ENCODE peak calls at places on chromosomes 7 and 10, in six cellular contexts. One of them, this sample, is unnamed. For H3K27me3, the result is how much of the 10 kb centered on the place peaks cover.

GRCh38 chr7:32865448-32865847 is 26.1 kb downstream of the KBTBD2 start:
- DNase-seq in PC-3: no peak
- DNase-seq in mammary epithelial cell: no peak
- DNase-seq in hepatocyte: no peak
- DNase-seq in GM23338: no peak
- DNase-seq in fibroblast of lung: no peak
- DNase-seq in this sample: no peak

GRCh38 chr10:96833220-96834001 is 1.3 kb downstream of the LCOR start:
- DNase-seq in mammary epithelial cell: peak
- DNase-seq in fibroblast of lung: peak
- DNase-seq in GM23338: peak
- DNase-seq in PC-3: no peak
- DNase-seq in hepatocyte: peak
- DNase-seq in this sample: peak

GRCh38 chr7:129784437-129784782 is 168.3 kb downstream of the UBE2H start:
- DNase-seq in mammary epithelial cell: no peak
- DNase-seq in GM23338: no peak
- DNase-seq in hepatocyte: no peak
- DNase-seq in PC-3: no peak
- DNase-seq in fibroblast of lung: no peak
- DNase-seq in this sample: no peak

GRCh38 chr7:138097064-138097741 is 20.9 kb downstream of the AKR1D1 start:
- DNase-seq in mammary epithelial cell: peak
- DNase-seq in GM23338: peak
- DNase-seq in fibroblast of lung: peak
- DNase-seq in hepatocyte: peak
- DNase-seq in PC-3: peak
- DNase-seq in this sample: peak

GRCh38 chr7:19442016-19442785 is 266.6 kb downstream of the POLR1F start:
- DNase-seq in mammary epithelial cell: peak
- DNase-seq in hepatocyte: peak
- DNase-seq in GM23338: peak
- DNase-seq in PC-3: peak
- DNase-seq in fibroblast of lung: peak
- DNase-seq in this sample: peak

GRCh38 chr10:49609283-49610014 is 661 bp upstream of the SLC18A3 start:
- DNase-seq in PC-3: no peak
- DNase-seq in fibroblast of lung: no peak
- DNase-seq in hepatocyte: no peak
- DNase-seq in mammary epithelial cell: no peak
- DNase-seq in GM23338: peak
- DNase-seq in this sample: no peak

GRCh38 chr10:131685576-131685975 is 215.2 kb upstream of the PPP2R2D start:
- DNase-seq in fibroblast of lung: no peak
- DNase-seq in hepatocyte: no peak
- DNase-seq in PC-3: no peak
- DNase-seq in mammary epithelial cell: no peak
- DNase-seq in GM23338: no peak
- DNase-seq in this sample: no peak

GRCh38 chr7:155448632-155449007 is 9.3 kb upstream of the EN2 start:
- DNase-seq in GM23338: peak
- DNase-seq in mammary epithelial cell: no peak
- DNase-seq in fibroblast of lung: no peak
- DNase-seq in PC-3: no peak
- DNase-seq in hepatocyte: no peak
- DNase-seq in this sample: no peak

GRCh38 chr7:5523052-5523711 is 99.5 kb upstream of the TNRC18 start:
- DNase-seq in GM23338: peak
- DNase-seq in fibroblast of lung: peak
- DNase-seq in hepatocyte: peak
- DNase-seq in mammary epithelial cell: no peak
- DNase-seq in PC-3: peak
- DNase-seq in this sample: peak

GRCh38 chr10:7401156-7401555 is 9.7 kb downstream of the SFMBT2 start:
- DNase-seq in hepatocyte: no peak
- DNase-seq in mammary epithelial cell: no peak
- DNase-seq in GM23338: no peak
- DNase-seq in fibroblast of lung: no peak
- DNase-seq in PC-3: no peak
- DNase-seq in this sample: no peak

GRCh38 chr10:113648478-113648877 is 15.4 kb downstream of the NRAP start:
- DNase-seq in fibroblast of lung: peak
- DNase-seq in GM23338: no peak
- DNase-seq in hepatocyte: no peak
- DNase-seq in mammary epithelial cell: no peak
- DNase-seq in PC-3: peak
- DNase-seq in this sample: peak

GRCh38 chr10:51786016-51786683 is 86.8 kb upstream of the CSTF2T start:
- DNase-seq in fibroblast of lung: no peak
- DNase-seq in GM23338: peak
- DNase-seq in hepatocyte: no peak
- DNase-seq in PC-3: no peak
- DNase-seq in mammary epithelial cell: no peak
- DNase-seq in this sample: no peak

GRCh38 chr10:60821661-60822060 is 43.4 kb downstream of the CDK1 start:
- DNase-seq in mammary epithelial cell: no peak
- DNase-seq in PC-3: no peak
- DNase-seq in GM23338: no peak
- DNase-seq in hepatocyte: no peak
- DNase-seq in fibroblast of lung: peak
- DNase-seq in this sample: no peak

GRCh38 chr7:29471444-29472138 is 92.0 kb upstream of the PRR15 start:
- DNase-seq in GM23338: no peak
- DNase-seq in hepatocyte: peak
- DNase-seq in PC-3: no peak
- DNase-seq in fibroblast of lung: no peak
- DNase-seq in mammary epithelial cell: no peak
- DNase-seq in this sample: no peak

GRCh38 chr10:15609291-15609690 is 110.4 kb downstream of the ITGA8 start:
- DNase-seq in fibroblast of lung: no peak
- DNase-seq in PC-3: no peak
- DNase-seq in GM23338: no peak
- DNase-seq in hepatocyte: no peak
- DNase-seq in mammary epithelial cell: no peak
- DNase-seq in this sample: peak

GRCh38 chr10:110363572-110364411 is 59.1 kb upstream of the SMNDC1 start:
- DNase-seq in PC-3: no peak
- DNase-seq in hepatocyte: no peak
- DNase-seq in fibroblast of lung: no peak
- DNase-seq in mammary epithelial cell: peak
- DNase-seq in GM23338: no peak
- DNase-seq in this sample: peak

GRCh38 chr10:69374931-69375306 is 41.8 kb downstream of the TACR2 start:
- DNase-seq in mammary epithelial cell: no peak
- DNase-seq in fibroblast of lung: no peak
- DNase-seq in PC-3: no peak
- DNase-seq in GM23338: no peak
- DNase-seq in hepatocyte: no peak
- DNase-seq in this sample: no peak

GRCh38 chr7:29035044-29035740 is 77.1 kb upstream of the TRIL start:
- DNase-seq in hepatocyte: no peak
- DNase-seq in GM23338: no peak
- DNase-seq in mammary epithelial cell: peak
- DNase-seq in PC-3: peak
- DNase-seq in fibroblast of lung: peak
- DNase-seq in this sample: no peak

GRCh38 chr10:12500406-12501303 is 151.3 kb downstream of the CAMK1D start:
- DNase-seq in mammary epithelial cell: no peak
- DNase-seq in fibroblast of lung: no peak
- DNase-seq in hepatocyte: peak
- DNase-seq in GM23338: no peak
- DNase-seq in PC-3: no peak
- DNase-seq in this sample: peak

DNA sequence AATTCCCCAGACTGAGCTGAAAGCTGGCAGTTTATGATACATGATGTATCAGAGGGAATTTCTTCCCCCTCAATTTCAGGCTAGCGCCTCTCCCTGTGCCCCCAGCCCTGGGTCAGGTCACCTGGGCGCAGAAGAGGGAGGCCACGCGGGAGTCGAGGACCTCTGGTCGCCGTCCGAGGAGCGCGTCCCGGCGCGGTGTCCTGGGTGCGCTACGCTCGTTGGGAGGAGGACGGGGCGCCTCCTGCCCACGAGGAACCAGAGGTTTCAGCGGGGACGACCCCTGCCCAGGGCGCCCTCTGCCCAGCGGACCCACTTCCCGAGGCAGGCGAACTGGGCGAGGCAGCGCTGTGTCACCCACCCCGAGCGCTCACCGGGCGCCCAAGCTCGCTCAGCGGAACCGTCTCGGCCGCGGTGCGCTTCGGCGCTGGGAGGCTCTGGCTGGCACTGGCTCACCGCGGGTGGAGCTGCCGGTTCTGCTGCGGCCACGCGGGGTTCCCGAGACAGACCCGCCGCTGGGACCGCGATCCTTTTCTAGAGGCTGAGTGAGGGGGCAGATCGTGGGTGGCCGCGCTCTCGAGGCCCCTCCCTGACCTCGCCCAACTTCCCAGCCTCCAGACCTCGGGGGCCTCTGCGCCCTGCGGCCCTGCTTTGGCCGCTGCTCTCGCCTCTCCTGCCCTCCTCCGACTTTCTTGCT is at the start of gene FAM237B:
- DNase-seq in fibroblast of lung: peak
- DNase-seq in GM23338: peak
- DNase-seq in hepatocyte: peak
- DNase-seq in mammary epithelial cell: peak
- DNase-seq in PC-3: no peak
- DNase-seq in this sample: peak
- TF ChIP-seq EZH2 in fibroblast of lung: no peak
- TF ChIP-seq EZH2 in GM23338: peak
- TF ChIP-seq EZH2 in hepatocyte: peak
- TF ChIP-seq EZH2 in mammary epithelial cell: peak
- TF ChIP-seq EZH2 in PC-3: no peak
- TF ChIP-seq EZH2 in this sample: no peak

DNA sequence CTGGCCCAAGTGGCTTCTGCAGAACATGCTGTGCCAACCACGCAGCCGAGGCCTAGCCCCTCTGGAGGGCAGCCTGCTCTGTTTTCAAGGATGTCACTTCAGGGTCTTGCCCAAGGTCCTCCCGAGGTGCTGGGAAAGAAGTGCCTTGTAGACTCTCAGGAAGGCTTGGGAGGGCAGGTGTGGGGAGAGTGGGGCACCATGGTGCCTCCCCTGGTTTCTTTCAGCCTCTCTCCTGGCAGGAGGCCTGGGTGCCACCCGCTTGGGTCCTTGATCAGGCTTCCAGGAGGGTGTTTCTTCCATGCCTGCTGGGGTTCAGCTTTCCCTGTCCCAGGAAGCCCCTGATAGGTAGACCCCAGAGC is 124.5 kb downstream of the NEURL1 start:
- DNase-seq in PC-3: no peak
- DNase-seq in GM23338: no peak
- DNase-seq in mammary epithelial cell: no peak
- DNase-seq in hepatocyte: no peak
- DNase-seq in fibroblast of lung: no peak
- DNase-seq in this sample: no peak
- H3K27ac ChIP-seq in PC-3: no peak
- H3K27ac ChIP-seq in GM23338: no peak
- H3K27ac ChIP-seq in mammary epithelial cell: no peak
- H3K27ac ChIP-seq in hepatocyte: no peak
- H3K27ac ChIP-seq in fibroblast of lung: peak
- H3K27ac ChIP-seq in this sample: no peak

GRCh38 chr7:157683251-157684156 is 346.7 kb downstream of the DNAJB6 start:
- DNase-seq in hepatocyte: no peak
- DNase-seq in GM23338: no peak
- DNase-seq in mammary epithelial cell: no peak
- DNase-seq in fibroblast of lung: peak
- DNase-seq in PC-3: no peak
- DNase-seq in this sample: no peak

GRCh38 chr7:157684157-157684595 is 347.4 kb downstream of the DNAJB6 start:
- DNase-seq in hepatocyte: no peak
- DNase-seq in GM23338: peak
- DNase-seq in fibroblast of lung: peak
- DNase-seq in PC-3: no peak
- DNase-seq in mammary epithelial cell: no peak
- DNase-seq in this sample: no peak

GRCh38 chr7:157684596-157685429 is 348.0 kb downstream of the DNAJB6 start:
- DNase-seq in PC-3: no peak
- DNase-seq in hepatocyte: no peak
- DNase-seq in GM23338: no peak
- DNase-seq in fibroblast of lung: peak
- DNase-seq in mammary epithelial cell: no peak
- DNase-seq in this sample: no peak

GRCh38 chr7:157682064-157682945 is 345.5 kb downstream of the DNAJB6 start:
- DNase-seq in fibroblast of lung: no peak
- DNase-seq in GM23338: no peak
- DNase-seq in mammary epithelial cell: no peak
- DNase-seq in hepatocyte: no peak
- DNase-seq in PC-3: no peak
- DNase-seq in this sample: no peak

DNA sequence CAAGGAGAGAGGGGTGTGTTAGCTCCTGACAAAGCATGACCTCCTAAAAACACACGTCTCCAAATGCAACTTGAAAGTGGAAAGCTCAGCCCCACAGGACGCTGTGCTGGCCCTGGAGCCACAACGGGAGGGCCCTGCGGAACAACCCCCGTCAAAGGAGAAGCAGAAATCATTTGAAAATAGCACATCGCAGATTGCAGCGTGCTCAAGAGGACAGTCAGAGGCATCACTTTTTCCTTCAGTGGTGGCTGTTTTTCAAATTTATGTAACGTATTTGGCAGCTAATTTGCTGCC is 346.1 kb downstream of the DNAJB6 start:
- DNase-seq in hepatocyte: no peak
- DNase-seq in fibroblast of lung: no peak
- DNase-seq in mammary epithelial cell: no peak
- DNase-seq in GM23338: no peak
- DNase-seq in PC-3: no peak
- DNase-seq in this sample: no peak
- H3K27me3 ChIP-seq in hepatocyte: half or more
- H3K27me3 ChIP-seq in fibroblast of lung: under half
- H3K27me3 ChIP-seq in mammary epithelial cell: under half
- H3K27me3 ChIP-seq in GM23338: half or more
- H3K27me3 ChIP-seq in PC-3: under half
- H3K27me3 ChIP-seq in this sample: half or more

GRCh38 chr7:43303740-43304241 is 191.3 kb downstream of the HECW1 start:
- DNase-seq in mammary epithelial cell: peak
- DNase-seq in GM23338: no peak
- DNase-seq in hepatocyte: no peak
- DNase-seq in PC-3: no peak
- DNase-seq in fibroblast of lung: peak
- DNase-seq in this sample: peak

GRCh38 chr7:43307522-43307921 is 195.1 kb downstream of the HECW1 start:
- DNase-seq in GM23338: no peak
- DNase-seq in PC-3: no peak
- DNase-seq in fibroblast of lung: no peak
- DNase-seq in hepatocyte: no peak
- DNase-seq in mammary epithelial cell: no peak
- DNase-seq in this sample: no peak

GRCh38 chr7:43313628-43314378 is 201.4 kb downstream of the HECW1 start:
- DNase-seq in GM23338: no peak
- DNase-seq in PC-3: no peak
- DNase-seq in fibroblast of lung: no peak
- DNase-seq in hepatocyte: no peak
- DNase-seq in mammary epithelial cell: no peak
- DNase-seq in this sample: no peak

GRCh38 chr7:43311694-43312093 is 199.2 kb downstream of the HECW1 start:
- DNase-seq in fibroblast of lung: no peak
- DNase-seq in PC-3: no peak
- DNase-seq in mammary epithelial cell: no peak
- DNase-seq in hepatocyte: no peak
- DNase-seq in GM23338: no peak
- DNase-seq in this sample: no peak

GRCh38 chr7:43308913-43309789 is 196.7 kb downstream of the HECW1 start:
- DNase-seq in mammary epithelial cell: no peak
- DNase-seq in fibroblast of lung: no peak
- DNase-seq in GM23338: no peak
- DNase-seq in hepatocyte: no peak
- DNase-seq in PC-3: no peak
- DNase-seq in this sample: no peak
- TF ChIP-seq EZH2 in mammary epithelial cell: no peak
- TF ChIP-seq EZH2 in fibroblast of lung: no peak
- TF ChIP-seq EZH2 in GM23338: no peak
- TF ChIP-seq EZH2 in hepatocyte: no peak
- TF ChIP-seq EZH2 in PC-3: no peak
- TF ChIP-seq EZH2 in this sample: no peak